ENCODE peak calls at places on chromosomes 2 and 18, in six cellular contexts. T, V, M, U, D and J are unnamed samples.

GRCh38 chr2:14626873-14627272 is 5.6 kb upstream of the LRATD1 start:
- DNase-seq in T (no peak), V (peak), M (no peak), U (no peak), D (no peak), J (no peak)

GRCh38 chr18:3648695-3649094 is 198.7 kb downstream of the TGIF1 start:
- DNase-seq in T (no peak), V (no peak), M (no peak), U (no peak), D (no peak), J (no peak)

GRCh38 chr2:218860950-218861381 is 1.4 kb downstream of the WNT6 start:
- DNase-seq in T (peak), V (peak), M (no peak), U (no peak), D (peak), J (peak)

GRCh38 chr18:48802543-48803428 is 148.0 kb downstream of the SMAD7 start:
- DNase-seq in T (no peak), V (peak), M (peak), U (peak), D (no peak), J (no peak)

GRCh38 chr2:207255565-207255964 is 89.8 kb upstream of the KLF7 start:
- DNase-seq in T (no peak), V (no peak), M (no peak), U (no peak), D (no peak), J (no peak)

GRCh38 chr2:224466315-224466714 is 64.4 kb upstream of the FAM124B start:
- DNase-seq in T (no peak), V (no peak), M (no peak), U (no peak), D (no peak), J (no peak)

GRCh38 chr2:181189932-181190331 is 209.5 kb downstream of the UBE2E3 start:
- DNase-seq in T (no peak), V (no peak), M (no peak), U (no peak), D (no peak), J (no peak)

GRCh38 chr2:61435291-61435690 is 35.6 kb downstream of the USP34 start:
- DNase-seq in T (no peak), V (no peak), M (no peak), U (no peak), D (no peak), J (no peak)

GRCh38 chr2:190159453-190159852 is 96.9 kb upstream of the MSTN start:
- DNase-seq in T (no peak), V (no peak), M (no peak), U (peak), D (no peak), J (no peak)

GRCh38 chr2:45675130-45675812 is 23.8 kb downstream of the PRKCE start:
- DNase-seq in T (no peak), V (peak), M (no peak), U (no peak), D (no peak), J (no peak)

GRCh38 chr2:215002500-215002899 is 135.9 kb downstream of the ABCA12 start:
- DNase-seq in T (peak), V (peak), M (no peak), U (no peak), D (peak), J (peak)

GRCh38 chr2:109555346-109555900 is 58.3 kb downstream of the SEPTIN10 start:
- DNase-seq in T (no peak), V (no peak), M (no peak), U (no peak), D (no peak), J (no peak)

GRCh38 chr2:20972110-20972509 is 71.8 kb downstream of the APOB start:
- DNase-seq in T (no peak), V (no peak), M (no peak), U (no peak), D (no peak), J (no peak)

GRCh38 chr2:80126596-80127189 is 177.9 kb downstream of the LRRTM1 start:
- DNase-seq in T (no peak), V (no peak), M (no peak), U (no peak), D (no peak), J (no peak)

GRCh38 chr2:10883880-10884529 is 27.7 kb upstream of the KCNF1 start:
- DNase-seq in T (no peak), V (no peak), M (no peak), U (no peak), D (no peak), J (no peak)

GRCh38 chr2:143878131-143878530 is 641.8 kb downstream of the ZEB2 start:
- DNase-seq in T (no peak), V (no peak), M (no peak), U (no peak), D (no peak), J (no peak)

GRCh38 chr2:42840141-42840540 is 47.8 kb upstream of the HAAO start:
- DNase-seq in T (no peak), V (no peak), M (no peak), U (no peak), D (no peak), J (no peak)

GRCh38 chr2:8554296-8554806 is 127.5 kb upstream of the ID2 start:
- DNase-seq in T (no peak), V (no peak), M (no peak), U (no peak), D (no peak), J (no peak)

GRCh38 chr18:24386680-24387079 is 10.9 kb downstream of the OSBPL1A start:
- DNase-seq in T (no peak), V (no peak), M (no peak), U (no peak), D (no peak), J (no peak)

GRCh38 chr18:79798999-79799370 is 1.2 kb downstream of the KCNG2 start:
- DNase-seq in T (no peak), V (peak), M (no peak), U (no peak), D (no peak), J (no peak)

GRCh38 chr18:2897448-2898052 is 50.7 kb downstream of the EMILIN2 start:
- DNase-seq in T (no peak), V (no peak), M (no peak), U (no peak), D (no peak), J (no peak)

GRCh38 chr2:61620244-61621159 is 82.3 kb upstream of the XPO1 start:
- DNase-seq in T (no peak), V (peak), M (no peak), U (no peak), D (peak), J (no peak)

GRCh38 chr2:113602869-113603466 is 24.1 kb upstream of the RABL2A start:
- DNase-seq in T (no peak), V (peak), M (no peak), U (no peak), D (no peak), J (no peak)

GRCh38 chr2:203451686-203452085 is 83.4 kb downstream of the RAPH1 start:
- DNase-seq in T (no peak), V (no peak), M (no peak), U (no peak), D (no peak), J (no peak)

GRCh38 chr2:2913601-2914120 is 464.0 kb downstream of the EIPR1 start:
- DNase-seq in T (no peak), V (no peak), M (no peak), U (no peak), D (no peak), J (no peak)

GRCh38 chr18:10210077-10210476 is 244.4 kb upstream of the APCDD1 start:
- DNase-seq in T (peak), V (no peak), M (no peak), U (no peak), D (no peak), J (peak)

GRCh38 chr2:158735822-158736580 is 59.1 kb upstream of the DAPL1 start:
- DNase-seq in T (no peak), V (no peak), M (no peak), U (no peak), D (no peak), J (no peak)

GRCh38 chr2:119864318-119864717 is 104.6 kb downstream of the PTPN4 start:
- DNase-seq in T (no peak), V (no peak), M (no peak), U (no peak), D (peak), J (peak)

GRCh38 chr2:120470041-120470716 is 124.2 kb downstream of the INHBB start:
- DNase-seq in T (no peak), V (peak), M (no peak), U (peak), D (peak), J (no peak)

GRCh38 chr2:199902486-199903110 is 8.5 kb upstream of the C2orf69 start:
- DNase-seq in T (no peak), V (no peak), M (no peak), U (no peak), D (no peak), J (peak)

GRCh38 chr2:8135051-8135675 is 546.7 kb upstream of the ID2 start:
- DNase-seq in T (no peak), V (peak), M (no peak), U (no peak), D (no peak), J (peak)

GRCh38 chr18:11322716-11323115 is 173.3 kb upstream of the PIEZO2 start:
- DNase-seq in T (no peak), V (no peak), M (no peak), U (no peak), D (no peak), J (no peak)

GRCh38 chr2:237092920-237093781 is 7.5 kb downstream of the COPS8 start:
- DNase-seq in T (no peak), V (peak), M (no peak), U (peak), D (peak), J (no peak)

GRCh38 chr2:101887328-101887727 is 104.4 kb upstream of the IL1R2 start:
- DNase-seq in T (no peak), V (no peak), M (no peak), U (no peak), D (no peak), J (no peak)